ENCODE peak calls at places on chromosomes 5 and 9, in eight cellular contexts. One of them, this sample, is unnamed.

GRCh38 chr5:134101686-134102439 is 12.6 kb upstream of the TCF7 start:
- DNase-seq in heart right ventricle: peak; percentile 46
- DNase-seq in AG04450: no peak
- DNase-seq in CD8-positive, alpha-beta T cell: peak; percentile 75
- DNase-seq in fibroblast of pulmonary artery: no peak
- DNase-seq in RWPE1: peak; percentile 83
- DNase-seq in fibroblast of mammary gland: peak; percentile 33
- DNase-seq in GM23338: peak; percentile 83
- DNase-seq in this sample: peak; percentile 81

GRCh38 chr9:136799079-136799853 is 3.1 kb downstream of the CCDC183 start:
- DNase-seq in AG04450: no peak
- DNase-seq in CD8-positive, alpha-beta T cell: no peak
- DNase-seq in heart right ventricle: no peak
- DNase-seq in RWPE1: no peak
- DNase-seq in GM23338: peak; percentile 64
- DNase-seq in fibroblast of mammary gland: no peak
- DNase-seq in fibroblast of pulmonary artery: no peak
- DNase-seq in this sample: no peak

GRCh38 chr5:132389453-132390286 is 20.2 kb downstream of the SLC22A5 start:
- DNase-seq in RWPE1: peak; percentile 100
- DNase-seq in GM23338: no peak
- DNase-seq in heart right ventricle: no peak
- DNase-seq in CD8-positive, alpha-beta T cell: no peak
- DNase-seq in fibroblast of pulmonary artery: peak; percentile 97
- DNase-seq in fibroblast of mammary gland: peak; percentile 100
- DNase-seq in AG04450: peak; percentile 96
- DNase-seq in this sample: no peak

GRCh38 chr9:95570646-95571045 is 53.9 kb upstream of the PTCH1 start:
- DNase-seq in heart right ventricle: no peak
- DNase-seq in AG04450: no peak
- DNase-seq in GM23338: peak; percentile 34
- DNase-seq in RWPE1: no peak
- DNase-seq in CD8-positive, alpha-beta T cell: no peak
- DNase-seq in fibroblast of pulmonary artery: no peak
- DNase-seq in fibroblast of mammary gland: no peak
- DNase-seq in this sample: no peak

GRCh38 chr9:36560813-36561212 is 11.9 kb upstream of the MELK start:
- DNase-seq in CD8-positive, alpha-beta T cell: no peak
- DNase-seq in RWPE1: no peak
- DNase-seq in fibroblast of mammary gland: no peak
- DNase-seq in GM23338: peak; percentile 64
- DNase-seq in heart right ventricle: no peak
- DNase-seq in fibroblast of pulmonary artery: peak; percentile 73
- DNase-seq in AG04450: no peak
- DNase-seq in this sample: no peak

GRCh38 chr5:119070578-119070827 is 384 bp upstream of the DMXL1 start:
- DNase-seq in CD8-positive, alpha-beta T cell: no peak
- DNase-seq in fibroblast of mammary gland: no peak
- DNase-seq in AG04450: no peak
- DNase-seq in heart right ventricle: peak; percentile 87
- DNase-seq in RWPE1: no peak
- DNase-seq in GM23338: peak; percentile 93
- DNase-seq in fibroblast of pulmonary artery: no peak
- DNase-seq in this sample: no peak

GRCh38 chr9:97320080-97320642 is 12.7 kb downstream of the CCDC180 start:
- DNase-seq in heart right ventricle: no peak
- DNase-seq in fibroblast of pulmonary artery: no peak
- DNase-seq in CD8-positive, alpha-beta T cell: no peak
- DNase-seq in GM23338: no peak
- DNase-seq in AG04450: no peak
- DNase-seq in fibroblast of mammary gland: no peak
- DNase-seq in RWPE1: no peak
- DNase-seq in this sample: no peak

GRCh38 chr9:101028346-101029299 is at the start of gene PLPPR1:
- DNase-seq in fibroblast of pulmonary artery: peak; percentile 50
- DNase-seq in fibroblast of mammary gland: peak; percentile 32
- DNase-seq in AG04450: no peak
- DNase-seq in GM23338: peak; percentile 84
- DNase-seq in heart right ventricle: no peak
- DNase-seq in CD8-positive, alpha-beta T cell: no peak
- DNase-seq in RWPE1: peak; percentile 30
- DNase-seq in this sample: no peak

GRCh38 chr5:58666598-58667595 is 84.0 kb downstream of the RAB3C start:
- DNase-seq in CD8-positive, alpha-beta T cell: no peak
- DNase-seq in AG04450: no peak
- DNase-seq in fibroblast of pulmonary artery: peak; percentile 90
- DNase-seq in RWPE1: no peak
- DNase-seq in fibroblast of mammary gland: peak; percentile 46
- DNase-seq in GM23338: peak; percentile 29
- DNase-seq in heart right ventricle: no peak
- DNase-seq in this sample: no peak

GRCh38 chr9:89614319-89614892 is 9.6 kb downstream of the GADD45G start:
- DNase-seq in RWPE1: no peak
- DNase-seq in fibroblast of mammary gland: no peak
- DNase-seq in CD8-positive, alpha-beta T cell: no peak
- DNase-seq in GM23338: no peak
- DNase-seq in heart right ventricle: no peak
- DNase-seq in fibroblast of pulmonary artery: no peak
- DNase-seq in AG04450: no peak
- DNase-seq in this sample: no peak

GRCh38 chr9:96383165-96383939 is at the start of gene SLC35D2:
- DNase-seq in fibroblast of mammary gland: peak; percentile 43
- DNase-seq in AG04450: no peak
- DNase-seq in CD8-positive, alpha-beta T cell: no peak
- DNase-seq in RWPE1: peak; percentile 79
- DNase-seq in GM23338: peak; percentile 88
- DNase-seq in fibroblast of pulmonary artery: peak; percentile 56
- DNase-seq in heart right ventricle: peak; percentile 65
- DNase-seq in this sample: peak; percentile 18

GRCh38 chr9:104992696-104993095 is 64.7 kb upstream of the ABCA1 start:
- DNase-seq in fibroblast of mammary gland: peak; percentile 53
- DNase-seq in AG04450: peak; percentile 48
- DNase-seq in CD8-positive, alpha-beta T cell: no peak
- DNase-seq in RWPE1: no peak
- DNase-seq in heart right ventricle: no peak
- DNase-seq in GM23338: peak; percentile 33
- DNase-seq in fibroblast of pulmonary artery: peak; percentile 65
- DNase-seq in this sample: no peak

GRCh38 chr9:77910216-77910615 is 121.4 kb downstream of the GNAQ start:
- DNase-seq in CD8-positive, alpha-beta T cell: no peak
- DNase-seq in fibroblast of mammary gland: no peak
- DNase-seq in heart right ventricle: no peak
- DNase-seq in RWPE1: no peak
- DNase-seq in AG04450: no peak
- DNase-seq in GM23338: no peak
- DNase-seq in fibroblast of pulmonary artery: peak; percentile 59
- DNase-seq in this sample: no peak

GRCh38 chr9:137294684-137295312 is 7.3 kb downstream of the NRARP start:
- DNase-seq in fibroblast of mammary gland: peak; percentile 33
- DNase-seq in GM23338: peak; percentile 74
- DNase-seq in CD8-positive, alpha-beta T cell: no peak
- DNase-seq in fibroblast of pulmonary artery: peak; percentile 58
- DNase-seq in heart right ventricle: no peak
- DNase-seq in RWPE1: no peak
- DNase-seq in AG04450: no peak
- DNase-seq in this sample: no peak

GRCh38 chr5:143516249-143516648 is 112.8 kb upstream of the NR3C1 start:
- DNase-seq in fibroblast of mammary gland: peak; percentile 50
- DNase-seq in CD8-positive, alpha-beta T cell: no peak
- DNase-seq in fibroblast of pulmonary artery: no peak
- DNase-seq in GM23338: no peak
- DNase-seq in RWPE1: no peak
- DNase-seq in AG04450: no peak
- DNase-seq in heart right ventricle: no peak
- DNase-seq in this sample: no peak

GRCh38 chr5:153358315-153358976 is 132.0 kb upstream of the GRIA1 start:
- DNase-seq in heart right ventricle: no peak
- DNase-seq in fibroblast of mammary gland: peak; percentile 5
- DNase-seq in GM23338: no peak
- DNase-seq in AG04450: no peak
- DNase-seq in fibroblast of pulmonary artery: no peak
- DNase-seq in RWPE1: no peak
- DNase-seq in CD8-positive, alpha-beta T cell: no peak
- DNase-seq in this sample: no peak

GRCh38 chr5:27652505-27652904 is 614.1 kb upstream of the CDH9 start:
- DNase-seq in heart right ventricle: no peak
- DNase-seq in AG04450: no peak
- DNase-seq in fibroblast of mammary gland: no peak
- DNase-seq in fibroblast of pulmonary artery: no peak
- DNase-seq in RWPE1: no peak
- DNase-seq in GM23338: peak; percentile 64
- DNase-seq in CD8-positive, alpha-beta T cell: no peak
- DNase-seq in this sample: no peak

GRCh38 chr5:82244151-82244550 is 34.0 kb downstream of the RPS23 start:
- DNase-seq in fibroblast of mammary gland: no peak
- DNase-seq in AG04450: no peak
- DNase-seq in CD8-positive, alpha-beta T cell: no peak
- DNase-seq in GM23338: no peak
- DNase-seq in heart right ventricle: no peak
- DNase-seq in fibroblast of pulmonary artery: no peak
- DNase-seq in RWPE1: no peak
- DNase-seq in this sample: no peak

GRCh38 chr9:89880161-89880560 is 275.3 kb downstream of the GADD45G start:
- DNase-seq in fibroblast of mammary gland: no peak
- DNase-seq in fibroblast of pulmonary artery: no peak
- DNase-seq in GM23338: no peak
- DNase-seq in RWPE1: no peak
- DNase-seq in AG04450: no peak
- DNase-seq in heart right ventricle: no peak
- DNase-seq in CD8-positive, alpha-beta T cell: no peak
- DNase-seq in this sample: no peak

GRCh38 chr5:86986837-86987236 is 280.8 kb upstream of the RASA1 start:
- DNase-seq in AG04450: no peak
- DNase-seq in fibroblast of mammary gland: no peak
- DNase-seq in heart right ventricle: no peak
- DNase-seq in GM23338: no peak
- DNase-seq in fibroblast of pulmonary artery: no peak
- DNase-seq in CD8-positive, alpha-beta T cell: no peak
- DNase-seq in RWPE1: peak; percentile 27
- DNase-seq in this sample: no peak
- TF ChIP-seq CTCF in AG04450: no peak
- TF ChIP-seq CTCF in fibroblast of mammary gland: no peak
- TF ChIP-seq CTCF in heart right ventricle: no peak
- TF ChIP-seq CTCF in GM23338: no peak
- TF ChIP-seq CTCF in fibroblast of pulmonary artery: no peak
- TF ChIP-seq CTCF in CD8-positive, alpha-beta T cell: peak; percentile 12
- TF ChIP-seq CTCF in RWPE1: peak; percentile 47
- TF ChIP-seq CTCF in this sample: no peak

GRCh38 chr5:14870347-14871083 is 1.1 kb downstream of the ANKH start:
- DNase-seq in CD8-positive, alpha-beta T cell: peak; percentile 84
- DNase-seq in GM23338: peak; percentile 33
- DNase-seq in heart right ventricle: peak; percentile 28
- DNase-seq in fibroblast of mammary gland: no peak
- DNase-seq in RWPE1: no peak
- DNase-seq in AG04450: no peak
- DNase-seq in fibroblast of pulmonary artery: no peak
- DNase-seq in this sample: no peak
- TF ChIP-seq CTCF in CD8-positive, alpha-beta T cell: no peak
- TF ChIP-seq CTCF in GM23338: peak; percentile 28
- TF ChIP-seq CTCF in heart right ventricle: no peak
- TF ChIP-seq CTCF in fibroblast of mammary gland: no peak
- TF ChIP-seq CTCF in RWPE1: no peak
- TF ChIP-seq CTCF in AG04450: no peak
- TF ChIP-seq CTCF in fibroblast of pulmonary artery: no peak
- TF ChIP-seq CTCF in this sample: no peak

DNA sequence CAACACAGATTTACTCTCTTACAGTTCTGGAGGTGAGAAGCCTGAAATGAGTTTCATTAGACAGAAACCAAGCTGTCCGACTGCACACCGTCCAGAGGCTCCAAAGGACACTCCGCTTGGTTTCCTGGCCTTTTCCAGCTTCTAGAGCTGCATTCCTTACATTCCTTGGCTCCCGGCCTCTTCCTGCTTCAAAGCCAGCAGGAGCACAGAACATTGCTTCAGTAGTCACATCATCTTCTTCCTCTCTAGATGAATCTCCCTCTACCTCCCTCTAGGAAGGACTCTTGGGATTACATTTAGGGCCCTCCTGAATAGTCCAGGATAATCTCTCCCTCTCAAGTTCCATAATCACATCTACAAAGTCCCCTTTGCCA is 213.3 kb downstream of the CDK5RAP2 start:
- DNase-seq in heart right ventricle: no peak
- DNase-seq in fibroblast of mammary gland: peak; percentile 88
- DNase-seq in GM23338: peak; percentile 89
- DNase-seq in CD8-positive, alpha-beta T cell: no peak
- DNase-seq in fibroblast of pulmonary artery: peak; percentile 95
- DNase-seq in RWPE1: peak; percentile 84
- DNase-seq in AG04450: peak; percentile 75
- DNase-seq in this sample: no peak
- TF ChIP-seq CTCF in heart right ventricle: peak; percentile 23
- TF ChIP-seq CTCF in fibroblast of mammary gland: peak; percentile 65
- TF ChIP-seq CTCF in GM23338: peak; percentile 26
- TF ChIP-seq CTCF in CD8-positive, alpha-beta T cell: no peak
- TF ChIP-seq CTCF in fibroblast of pulmonary artery: peak; percentile 64
- TF ChIP-seq CTCF in RWPE1: no peak
- TF ChIP-seq CTCF in AG04450: peak; percentile 69
- TF ChIP-seq CTCF in this sample: no peak

GRCh38 chr5:10591159-10591558 is 27.3 kb downstream of the ANKRD33B start:
- DNase-seq in RWPE1: no peak
- DNase-seq in CD8-positive, alpha-beta T cell: no peak
- DNase-seq in heart right ventricle: no peak
- DNase-seq in fibroblast of pulmonary artery: no peak
- DNase-seq in AG04450: no peak
- DNase-seq in fibroblast of mammary gland: no peak
- DNase-seq in GM23338: no peak
- DNase-seq in this sample: no peak

GRCh38 chr5:10593531-10594181 is 29.8 kb downstream of the ANKRD33B start:
- DNase-seq in CD8-positive, alpha-beta T cell: no peak
- DNase-seq in RWPE1: no peak
- DNase-seq in fibroblast of pulmonary artery: no peak
- DNase-seq in GM23338: no peak
- DNase-seq in fibroblast of mammary gland: no peak
- DNase-seq in heart right ventricle: no peak
- DNase-seq in AG04450: no peak
- DNase-seq in this sample: no peak

GRCh38 chr5:10590226-10591047 is 26.6 kb downstream of the ANKRD33B start:
- DNase-seq in RWPE1: peak; percentile 84
- DNase-seq in GM23338: peak; percentile 88
- DNase-seq in fibroblast of mammary gland: peak; percentile 67
- DNase-seq in AG04450: no peak
- DNase-seq in heart right ventricle: peak; percentile 77
- DNase-seq in fibroblast of pulmonary artery: peak; percentile 96
- DNase-seq in CD8-positive, alpha-beta T cell: no peak
- DNase-seq in this sample: no peak

GRCh38 chr5:10592598-10592997 is 28.7 kb downstream of the ANKRD33B start:
- DNase-seq in heart right ventricle: no peak
- DNase-seq in AG04450: no peak
- DNase-seq in GM23338: no peak
- DNase-seq in RWPE1: no peak
- DNase-seq in fibroblast of mammary gland: no peak
- DNase-seq in CD8-positive, alpha-beta T cell: no peak
- DNase-seq in fibroblast of pulmonary artery: no peak
- DNase-seq in this sample: no peak

DNA sequence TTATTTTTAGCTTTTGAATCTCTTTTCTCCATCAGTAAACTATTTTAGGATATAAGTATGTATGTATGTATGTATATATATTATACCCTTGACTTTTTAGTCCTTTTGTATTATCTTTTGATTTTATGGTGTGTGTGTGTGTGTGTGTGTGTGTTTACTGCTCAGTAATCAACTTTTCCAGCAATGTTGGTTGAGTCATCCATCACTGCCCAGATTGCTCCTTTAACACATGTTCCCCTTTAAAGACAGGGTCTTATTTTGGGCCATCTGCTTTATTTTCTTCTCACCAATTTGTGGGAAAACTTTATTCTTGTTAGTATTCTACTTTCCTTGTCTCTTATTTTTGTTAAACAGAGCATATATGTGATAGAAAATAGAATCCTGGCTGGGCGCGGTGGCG is 28.1 kb downstream of the ANKRD33B start:
- DNase-seq in fibroblast of mammary gland: peak; percentile 39
- DNase-seq in AG04450: no peak
- DNase-seq in CD8-positive, alpha-beta T cell: no peak
- DNase-seq in fibroblast of pulmonary artery: no peak
- DNase-seq in heart right ventricle: no peak
- DNase-seq in RWPE1: no peak
- DNase-seq in GM23338: no peak
- DNase-seq in this sample: no peak
- TF ChIP-seq CTCF in fibroblast of mammary gland: no peak
- TF ChIP-seq CTCF in AG04450: no peak
- TF ChIP-seq CTCF in CD8-positive, alpha-beta T cell: no peak
- TF ChIP-seq CTCF in fibroblast of pulmonary artery: no peak
- TF ChIP-seq CTCF in heart right ventricle: no peak
- TF ChIP-seq CTCF in RWPE1: no peak
- TF ChIP-seq CTCF in GM23338: no peak
- TF ChIP-seq CTCF in this sample: no peak

This sample was measured in natural killer cell.